ENCODE peak calls at places on chromosomes 11 and 22, in six cellular contexts. E is Right ventricle myocardium inferior; D is stimulated activated effector memory CD8-positive, alpha-beta T cell treated with anti-CD3 and anti-CD28 coated beads, Interleukin-12 subunit alpha, Interleukin-12 subunit beta, amount 100 ng/mL, for 72 hours; I is Right ventricle myocardium superior; J is foreskin keratinocyte; F is activated CD8-positive, alpha-beta T cell treated with anti-CD3 and anti-CD28 coated beads, Interleukin-2, amount 10 ng/mL, durations not matched to agents 7 days and 5 days. P is an unnamed sample.

GRCh38 chr22:40289991-40290459 is 56.3 kb upstream of the ADSL start:
- ATAC-seq in E (peak; percentile 28), D (peak; percentile 89), I (peak; percentile 48), J (no peak), F (peak; percentile 92), P (peak; percentile 80)

GRCh38 chr11:5631969-5632635 is 7.3 kb downstream of the TRIM34 start:
- ATAC-seq in E (no peak), D (no peak), I (no peak), J (no peak), F (no peak), P (no peak)

GRCh38 chr11:113698515-113698914 is 7.6 kb downstream of the TMPRSS5 start:
- ATAC-seq in E (peak; percentile 51), D (no peak), I (peak; percentile 80), J (no peak), F (no peak), P (no peak)

GRCh38 chr22:42399315-42400271 is 32.6 kb downstream of the NFAM1 start:
- ATAC-seq in E (peak; percentile 20), D (no peak), I (peak; percentile 66), J (no peak), F (no peak), P (no peak)

GRCh38 chr22:18077087-18077638 is 627 bp upstream of the PEX26 start:
- ATAC-seq in E (no peak), D (peak; percentile 68), I (no peak), J (no peak), F (no peak), P (peak; percentile 67)

GRCh38 chr11:10155793-10156490 is 138.1 kb downstream of the SBF2 start:
- ATAC-seq in E (no peak), D (no peak), I (no peak), J (peak; percentile 56), F (no peak), P (no peak)

GRCh38 chr11:71064702-71065515 is 187.5 kb downstream of the SHANK2 start:
- ATAC-seq in E (no peak), D (no peak), I (no peak), J (no peak), F (no peak), P (no peak)

GRCh38 chr22:22031571-22031970 is 49.0 kb upstream of the TOP3B start:
- ATAC-seq in E (no peak), D (no peak), I (no peak), J (no peak), F (no peak), P (no peak)

GRCh38 chr22:37126383-37126782 is 16.9 kb upstream of the TMPRSS6 start:
- ATAC-seq in E (no peak), D (peak; percentile 4), I (no peak), J (no peak), F (no peak), P (peak; percentile 18)

GRCh38 chr11:71432761-71433647 is 15.2 kb downstream of the DHCR7 start:
- ATAC-seq in E (peak; percentile 73), D (no peak), I (peak; percentile 62), J (no peak), F (no peak), P (no peak)

GRCh38 chr11:2382927-2383822 is 6.1 kb downstream of the CD81 start:
- ATAC-seq in E (peak; percentile 34), D (no peak), I (peak; percentile 51), J (peak; percentile 3), F (no peak), P (no peak)

GRCh38 chr11:79219186-79220045 is 221.4 kb downstream of the TENM4 start:
- ATAC-seq in E (no peak), D (peak; percentile 20), I (no peak), J (peak; percentile 64), F (no peak), P (no peak)

GRCh38 chr11:44235765-44236201 is 74.2 kb downstream of the ALX4 start:
- ATAC-seq in E (peak; percentile 79), D (no peak), I (peak; percentile 74), J (no peak), F (no peak), P (no peak)

GRCh38 chr11:73252577-73253191 is 19.5 kb upstream of the P2RY6 start:
- ATAC-seq in E (no peak), D (peak; percentile 61), I (peak; percentile 49), J (no peak), F (peak; percentile 59), P (peak; percentile 60)

GRCh38 chr11:35594680-35595079 is 23.6 kb upstream of the FJX1 start:
- ATAC-seq in E (no peak), D (no peak), I (no peak), J (no peak), F (no peak), P (no peak)